ENCODE peak calls at places on chromosomes 5 and 9, in seven cellular contexts. One of them, this sample, is unnamed.

GRCh38 chr5:91541696-91542095 is 158.6 kb upstream of the ARRDC3 start:
- DNase-seq in HepG2: no peak
- DNase-seq in vagina: no peak
- DNase-seq in stomach: no peak
- DNase-seq in HCT116: peak; percentile 1
- DNase-seq in suprapubic skin: no peak
- DNase-seq in transverse colon: no peak
- DNase-seq in this sample: no peak

GRCh38 chr5:127280494-127281220 is 9.9 kb upstream of the MEGF10 start:
- DNase-seq in transverse colon: no peak
- DNase-seq in HCT116: no peak
- DNase-seq in suprapubic skin: no peak
- DNase-seq in HepG2: no peak
- DNase-seq in vagina: no peak
- DNase-seq in stomach: no peak
- DNase-seq in this sample: no peak

GRCh38 chr5:144265643-144266042 is 95.0 kb downstream of the KCTD16 start:
- DNase-seq in vagina: no peak
- DNase-seq in HepG2: no peak
- DNase-seq in transverse colon: no peak
- DNase-seq in stomach: no peak
- DNase-seq in HCT116: no peak
- DNase-seq in suprapubic skin: no peak
- DNase-seq in this sample: no peak

GRCh38 chr5:125348221-125348692 is 601.8 kb upstream of the ZNF608 start:
- DNase-seq in HepG2: no peak
- DNase-seq in HCT116: no peak
- DNase-seq in stomach: no peak
- DNase-seq in suprapubic skin: no peak
- DNase-seq in transverse colon: no peak
- DNase-seq in vagina: no peak
- DNase-seq in this sample: no peak

GRCh38 chr5:57174850-57175525 is 1.1 kb downstream of the GPBP1 start:
- DNase-seq in suprapubic skin: no peak
- DNase-seq in transverse colon: no peak
- DNase-seq in stomach: no peak
- DNase-seq in HepG2: no peak
- DNase-seq in HCT116: no peak
- DNase-seq in vagina: no peak
- DNase-seq in this sample: no peak

GRCh38 chr5:173848986-173849596 is 39.1 kb upstream of the CPEB4 start:
- DNase-seq in transverse colon: no peak
- DNase-seq in HCT116: no peak
- DNase-seq in vagina: no peak
- DNase-seq in suprapubic skin: no peak
- DNase-seq in stomach: no peak
- DNase-seq in HepG2: no peak
- DNase-seq in this sample: no peak

GRCh38 chr5:84634256-84634655 is 249.6 kb upstream of the EDIL3 start:
- DNase-seq in stomach: no peak
- DNase-seq in transverse colon: no peak
- DNase-seq in suprapubic skin: no peak
- DNase-seq in HCT116: no peak
- DNase-seq in HepG2: no peak
- DNase-seq in vagina: no peak
- DNase-seq in this sample: no peak

GRCh38 chr5:10904862-10905432 is 143.9 kb upstream of the DAP start:
- DNase-seq in transverse colon: no peak
- DNase-seq in stomach: no peak
- DNase-seq in vagina: no peak
- DNase-seq in HepG2: no peak
- DNase-seq in HCT116: no peak
- DNase-seq in suprapubic skin: no peak
- DNase-seq in this sample: no peak

GRCh38 chr5:143481697-143482531 is 78.4 kb upstream of the NR3C1 start:
- DNase-seq in HCT116: no peak
- DNase-seq in HepG2: peak; percentile 74
- DNase-seq in stomach: no peak
- DNase-seq in vagina: no peak
- DNase-seq in suprapubic skin: no peak
- DNase-seq in transverse colon: no peak
- DNase-seq in this sample: no peak

GRCh38 chr5:126778675-126779403 is 1.9 kb downstream of the LMNB1 start:
- DNase-seq in vagina: no peak
- DNase-seq in stomach: no peak
- DNase-seq in HCT116: no peak
- DNase-seq in transverse colon: no peak
- DNase-seq in suprapubic skin: no peak
- DNase-seq in HepG2: no peak
- DNase-seq in this sample: no peak

GRCh38 chr5:80246995-80247729 is 8.7 kb downstream of the SERINC5 start:
- DNase-seq in HepG2: peak; percentile 73
- DNase-seq in HCT116: peak; percentile 83
- DNase-seq in transverse colon: peak; percentile 73
- DNase-seq in suprapubic skin: no peak
- DNase-seq in vagina: no peak
- DNase-seq in stomach: peak; percentile 62
- DNase-seq in this sample: no peak

GRCh38 chr5:10233505-10233904 is 16.2 kb downstream of the ATPSCKMT start:
- DNase-seq in HCT116: peak; percentile 75
- DNase-seq in transverse colon: no peak
- DNase-seq in stomach: no peak
- DNase-seq in HepG2: peak; percentile 37
- DNase-seq in suprapubic skin: no peak
- DNase-seq in vagina: no peak
- DNase-seq in this sample: no peak

GRCh38 chr5:40505031-40505430 is 174.7 kb upstream of the PTGER4 start:
- DNase-seq in suprapubic skin: no peak
- DNase-seq in stomach: no peak
- DNase-seq in vagina: no peak
- DNase-seq in HCT116: no peak
- DNase-seq in transverse colon: no peak
- DNase-seq in HepG2: no peak
- DNase-seq in this sample: no peak

DNA sequence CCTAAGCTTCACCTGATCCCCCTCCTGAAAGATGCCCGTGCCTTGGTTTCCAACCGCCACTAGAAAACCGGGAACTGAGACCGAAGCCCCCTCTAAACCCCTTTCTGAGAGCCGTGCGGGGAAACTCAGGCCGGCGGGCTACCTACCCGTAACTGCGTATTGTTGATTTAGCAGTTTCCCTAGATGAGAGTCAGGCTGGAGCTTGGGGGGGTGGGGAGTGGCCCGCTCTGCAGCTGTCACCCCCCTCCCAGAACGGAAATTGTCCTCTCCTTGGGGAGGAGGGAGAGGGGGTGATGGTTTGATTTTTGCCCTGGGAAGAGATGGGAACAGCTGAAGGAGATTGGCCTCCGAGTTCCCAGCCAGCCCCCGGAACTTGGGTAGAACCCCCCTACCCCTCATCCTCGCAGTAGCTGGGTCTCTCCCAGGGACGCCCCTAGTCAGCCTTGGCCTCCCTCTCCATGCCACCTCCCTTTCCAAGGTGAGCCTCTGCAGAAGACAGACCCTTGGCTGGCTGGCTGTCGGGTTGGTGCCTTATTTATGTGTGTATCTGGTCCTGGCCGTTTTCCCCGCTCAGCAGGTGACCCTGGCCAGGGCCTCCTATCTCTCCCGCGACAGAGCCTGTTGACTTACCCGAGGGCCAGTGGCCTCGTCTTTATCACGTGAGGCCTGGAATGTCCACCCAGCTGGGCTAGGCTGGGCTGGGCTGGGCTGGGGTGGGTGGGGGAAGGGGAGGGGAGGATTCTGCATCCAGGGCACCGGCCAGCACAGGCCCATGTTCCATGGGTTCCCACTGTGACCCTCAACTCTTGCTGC is 2.7 kb downstream of the CXXC5 start:
- DNase-seq in vagina: no peak
- DNase-seq in HepG2: peak; percentile 87
- DNase-seq in HCT116: no peak
- DNase-seq in suprapubic skin: no peak
- DNase-seq in stomach: peak; percentile 85
- DNase-seq in transverse colon: peak; percentile 47
- DNase-seq in this sample: no peak
- TF ChIP-seq POLR2A in vagina: no peak
- TF ChIP-seq POLR2A in HepG2: no peak
- TF ChIP-seq POLR2A in HCT116: no peak
- TF ChIP-seq POLR2A in suprapubic skin: no peak
- TF ChIP-seq POLR2A in stomach: no peak
- TF ChIP-seq POLR2A in transverse colon: peak; percentile 43
- TF ChIP-seq POLR2A in this sample: peak; percentile 4

GRCh38 chr9:112789493-112789892 is 38.9 kb downstream of the SNX30 start:
- DNase-seq in HCT116: no peak
- DNase-seq in HepG2: no peak
- DNase-seq in suprapubic skin: no peak
- DNase-seq in vagina: no peak
- DNase-seq in transverse colon: no peak
- DNase-seq in stomach: no peak
- DNase-seq in this sample: no peak
- TF ChIP-seq POLR2AphosphoS5 in HCT116: no peak
- TF ChIP-seq POLR2AphosphoS5 in HepG2: no peak
- TF ChIP-seq POLR2AphosphoS5 in suprapubic skin: no peak
- TF ChIP-seq POLR2AphosphoS5 in vagina: no peak
- TF ChIP-seq POLR2AphosphoS5 in transverse colon: peak; percentile 66
- TF ChIP-seq POLR2AphosphoS5 in stomach: no peak
- TF ChIP-seq POLR2AphosphoS5 in this sample: no peak

DNA sequence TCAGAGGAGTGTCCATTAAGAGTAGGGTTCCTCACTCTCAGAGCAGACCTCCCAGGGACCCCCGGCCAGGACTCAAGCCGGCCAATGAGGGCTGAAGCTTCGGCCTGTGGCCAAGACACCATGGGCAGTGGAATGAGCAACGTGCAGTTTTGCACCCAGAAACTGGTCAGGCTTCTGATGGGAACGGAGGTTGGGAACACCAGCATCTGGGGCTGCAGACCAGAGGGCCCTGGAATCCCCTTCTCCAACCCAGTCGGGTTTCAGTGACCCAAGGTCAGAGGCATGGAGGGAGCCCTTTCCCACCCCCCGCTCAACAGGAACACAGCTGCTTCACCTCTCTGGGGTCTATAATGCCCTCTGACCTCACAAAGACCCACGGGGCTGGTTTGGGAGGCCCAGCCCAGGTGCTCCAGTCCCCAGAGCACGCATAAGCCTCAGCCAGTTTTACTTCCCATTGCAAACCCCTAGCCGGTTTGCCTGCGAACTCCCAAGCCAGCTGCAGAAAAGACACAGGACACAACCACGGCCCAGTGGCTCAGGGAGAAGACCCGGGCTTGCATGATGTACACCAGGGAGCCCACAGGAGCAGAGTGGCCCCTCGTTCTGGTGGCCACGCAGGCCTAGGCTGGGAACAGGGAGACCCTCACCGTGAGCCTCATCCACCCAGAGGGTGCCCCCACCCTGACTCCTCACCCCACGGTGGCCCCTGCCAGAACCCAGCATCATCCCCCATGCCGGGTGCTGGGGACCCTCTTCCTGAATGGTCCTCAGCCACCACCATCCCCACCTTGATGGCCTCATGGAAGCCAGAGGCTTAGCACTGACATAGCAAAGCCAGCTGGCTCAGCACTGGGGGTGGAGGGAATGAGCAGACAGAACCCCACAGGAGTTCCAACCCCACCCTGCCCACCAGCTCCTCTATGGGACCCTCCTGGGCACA is 30.6 kb downstream of the VAV2 start:
- DNase-seq in transverse colon: no peak
- DNase-seq in HCT116: no peak
- DNase-seq in suprapubic skin: no peak
- DNase-seq in HepG2: no peak
- DNase-seq in stomach: no peak
- DNase-seq in vagina: no peak
- DNase-seq in this sample: no peak
- H3K4me3 ChIP-seq in transverse colon: no peak overlapping the region
- H3K4me3 ChIP-seq in HCT116: no peak overlapping the region
- H3K4me3 ChIP-seq in suprapubic skin: no peak overlapping the region
- H3K4me3 ChIP-seq in HepG2: no peak overlapping the region
- H3K4me3 ChIP-seq in stomach: no peak overlapping the region
- H3K4me3 ChIP-seq in vagina: no peak overlapping the region
- H3K4me3 ChIP-seq in this sample: no peak overlapping the region

GRCh38 chr9:88235615-88236014 is 97.3 kb upstream of the SPATA31C2 start:
- DNase-seq in transverse colon: no peak
- DNase-seq in vagina: no peak
- DNase-seq in HCT116: no peak
- DNase-seq in suprapubic skin: no peak
- DNase-seq in stomach: no peak
- DNase-seq in HepG2: no peak
- DNase-seq in this sample: no peak

GRCh38 chr9:88236531-88237453 is 98.5 kb upstream of the SPATA31C2 start:
- DNase-seq in HepG2: no peak
- DNase-seq in HCT116: no peak
- DNase-seq in suprapubic skin: no peak
- DNase-seq in stomach: no peak
- DNase-seq in vagina: no peak
- DNase-seq in transverse colon: no peak
- DNase-seq in this sample: no peak

GRCh38 chr9:88238281-88238571 is 100.0 kb upstream of the SPATA31C2 start:
- DNase-seq in HCT116: no peak
- DNase-seq in HepG2: no peak
- DNase-seq in vagina: no peak
- DNase-seq in suprapubic skin: no peak
- DNase-seq in transverse colon: no peak
- DNase-seq in stomach: no peak
- DNase-seq in this sample: no peak

GRCh38 chr9:88234114-88234513 is 95.8 kb upstream of the SPATA31C2 start:
- DNase-seq in vagina: no peak
- DNase-seq in HCT116: no peak
- DNase-seq in suprapubic skin: no peak
- DNase-seq in transverse colon: no peak
- DNase-seq in HepG2: no peak
- DNase-seq in stomach: no peak
- DNase-seq in this sample: no peak

DNA sequence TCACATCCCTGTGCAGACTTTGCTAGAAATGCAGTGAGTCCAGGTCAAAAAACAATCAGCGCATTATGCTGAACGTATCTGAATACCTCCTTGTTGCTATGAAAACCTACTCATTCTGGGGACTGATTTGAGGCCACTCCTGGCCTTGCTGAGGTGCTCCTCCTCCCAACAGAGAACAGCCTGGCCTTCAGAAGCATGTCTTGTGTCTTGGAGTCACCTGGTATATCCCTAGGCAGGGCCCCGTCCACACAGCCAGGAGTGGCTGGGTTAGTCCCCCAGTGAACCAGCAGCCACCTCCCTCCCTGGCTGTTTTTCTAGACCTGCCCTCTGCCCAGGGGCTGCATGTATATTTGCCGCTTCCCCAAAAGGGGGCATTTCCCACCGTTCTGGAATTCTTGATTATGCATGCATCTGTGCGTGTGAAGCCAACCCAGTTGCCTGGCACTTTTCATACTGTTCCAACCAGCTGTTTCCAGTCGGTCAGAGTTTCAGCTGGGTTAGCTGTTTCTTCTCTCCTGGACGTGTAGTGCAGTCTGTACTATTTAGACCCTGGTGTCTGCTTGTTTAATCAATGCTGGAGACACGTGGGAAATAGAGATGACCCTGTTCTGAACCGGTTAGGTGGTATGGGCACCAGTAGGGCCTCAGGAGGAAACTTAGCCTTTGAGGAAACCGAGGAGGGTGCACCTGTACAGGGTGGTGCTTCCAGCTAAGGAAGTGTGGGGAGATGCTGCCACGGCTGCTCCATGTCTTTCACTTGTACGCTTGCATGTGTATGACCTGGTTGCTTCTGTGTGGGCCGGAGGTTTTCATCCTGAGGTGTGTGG is 99.4 kb upstream of the SPATA31C2 start:
- DNase-seq in HCT116: no peak
- DNase-seq in suprapubic skin: no peak
- DNase-seq in vagina: no peak
- DNase-seq in transverse colon: no peak
- DNase-seq in stomach: no peak
- DNase-seq in HepG2: no peak
- DNase-seq in this sample: no peak
- TF ChIP-seq POLR2A in HCT116: no peak
- TF ChIP-seq POLR2A in suprapubic skin: no peak
- TF ChIP-seq POLR2A in vagina: no peak
- TF ChIP-seq POLR2A in transverse colon: no peak
- TF ChIP-seq POLR2A in stomach: no peak
- TF ChIP-seq POLR2A in HepG2: no peak
- TF ChIP-seq POLR2A in this sample: no peak